ENCODE peak calls at places on chromosomes 5 and 9, in five cellular contexts. U, D, J, M and O are unnamed samples.

GRCh38 chr9:77808750-77809079 is 160.6 kb upstream of the GNA14 start:
- DNase-seq in M (no peak), J (no peak), D (no peak), U (no peak), O (no peak)

GRCh38 chr5:150660108-150660831 is 781 bp upstream of the MYOZ3 start:
- DNase-seq in M (no peak), D (no peak), J (no peak), U (no peak), O (no peak)

GRCh38 chr5:115800108-115800507 is 16.4 kb downstream of the CDO1 start:
- DNase-seq in M (no peak), U (no peak), J (no peak), D (no peak), O (no peak)

GRCh38 chr5:62286834-62287611 is 19.0 kb upstream of the KIF2A start:
- DNase-seq in M (no peak), U (no peak), J (no peak), D (no peak), O (no peak)

GRCh38 chr5:15785636-15786035 is 285.7 kb downstream of the FBXL7 start:
- DNase-seq in M (no peak), U (no peak), D (no peak), J (no peak), O (no peak)

GRCh38 chr9:70046274-70047070 is 2.8 kb downstream of the MAMDC2 start:
- DNase-seq in D (no peak), U (no peak), J (no peak), M (no peak), O (no peak)

GRCh38 chr5:177086918-177087706 is 397 bp downstream of the FGFR4 start:
- DNase-seq in M (peak; percentile 97), U (no peak), D (no peak), J (no peak), O (no peak)

GRCh38 chr9:21265421-21266189 is 25.8 kb upstream of the IFNA14 start:
- DNase-seq in U (no peak), J (no peak), D (no peak), M (no peak), O (no peak)

GRCh38 chr9:130329061-130329460 is 63.5 kb downstream of the HMCN2 start:
- DNase-seq in M (no peak), J (no peak), U (no peak), D (no peak), O (no peak)

GRCh38 chr9:126471084-126471611 is 142.6 kb upstream of the LMX1B start:
- DNase-seq in U (no peak), D (peak; percentile 24), M (peak; percentile 70), J (peak; percentile 63), O (peak; percentile 95)

GRCh38 chr9:22921742-22922141 is 475.1 kb downstream of the DMRTA1 start:
- DNase-seq in D (no peak), M (no peak), U (no peak), J (no peak), O (no peak)

GRCh38 chr9:97852399-97853055 is 499 bp upstream of the FOXE1 start:
- DNase-seq in M (no peak), U (no peak), J (no peak), D (no peak), O (no peak)

GRCh38 chr5:154740483-154740882 is 14.7 kb upstream of the LARP1 start:
- DNase-seq in M (peak; percentile 88), J (no peak), U (peak; percentile 49), D (peak; percentile 58), O (no peak)

GRCh38 chr5:91280942-91281269 is 102.2 kb downstream of the ARRDC3 start:
- DNase-seq in M (no peak), U (no peak), J (no peak), D (no peak), O (no peak)

GRCh38 chr9:23769307-23769935 is 56.6 kb downstream of the ELAVL2 start:
- DNase-seq in D (no peak), U (peak; percentile 30), M (no peak), J (no peak), O (no peak)

GRCh38 chr5:53169933-53170332 is 60.4 kb upstream of the MOCS2 start:
- DNase-seq in M (no peak), U (no peak), J (no peak), D (no peak), O (no peak)

GRCh38 chr9:76519027-76519835 is 60.2 kb downstream of the GCNT1 start:
- DNase-seq in J (no peak), M (no peak), D (no peak), U (no peak), O (no peak)

GRCh38 chr9:75851917-75852316 is 38.6 kb upstream of the PCSK5 start:
- DNase-seq in J (no peak), M (no peak), D (no peak), U (no peak), O (no peak)

GRCh38 chr9:2093920-2094597 is 78.9 kb downstream of the SMARCA2 start:
- DNase-seq in U (peak; percentile 20), J (no peak), D (no peak), M (no peak), O (no peak)

GRCh38 chr5:141657937-141658545 is 6.8 kb upstream of the FCHSD1 start:
- DNase-seq in D (peak; percentile 56), M (no peak), U (peak; percentile 79), J (no peak), O (no peak)

GRCh38 chr9:94002316-94003140 is 47.4 kb upstream of the BARX1 start:
- DNase-seq in J (no peak), M (no peak), D (peak; percentile 30), U (peak; percentile 11), O (no peak)

GRCh38 chr5:34531736-34532135 is 124.4 kb upstream of the RAI14 start:
- DNase-seq in J (no peak), U (no peak), M (no peak), D (no peak), O (no peak)

GRCh38 chr5:160269017-160269416 is 39.7 kb downstream of the FABP6 start:
- DNase-seq in J (peak; percentile 70), M (peak; percentile 87), U (peak; percentile 56), D (peak; percentile 7), O (peak; percentile 99)

GRCh38 chr9:133725886-133726285 is 12.3 kb downstream of the SARDH start:
- DNase-seq in J (no peak), D (no peak), M (no peak), U (no peak), O (no peak)

GRCh38 chr5:42991477-42992034 is 48.6 kb downstream of the ANXA2R start:
- DNase-seq in J (no peak), M (no peak), U (no peak), D (no peak), O (no peak)

GRCh38 chr5:62093981-62094380 is 212.0 kb upstream of the KIF2A start:
- DNase-seq in U (no peak), M (no peak), J (no peak), D (peak; percentile 20), O (no peak)

GRCh38 chr5:172731286-172732073 is 39.5 kb downstream of the DUSP1 start:
- DNase-seq in U (no peak), M (peak; percentile 87), J (no peak), D (no peak), O (no peak)

GRCh38 chr9:86434039-86434726 is 80.0 kb upstream of the TUT7 start:
- DNase-seq in U (peak; percentile 49), D (peak; percentile 55), M (no peak), J (no peak), O (no peak)

DNA sequence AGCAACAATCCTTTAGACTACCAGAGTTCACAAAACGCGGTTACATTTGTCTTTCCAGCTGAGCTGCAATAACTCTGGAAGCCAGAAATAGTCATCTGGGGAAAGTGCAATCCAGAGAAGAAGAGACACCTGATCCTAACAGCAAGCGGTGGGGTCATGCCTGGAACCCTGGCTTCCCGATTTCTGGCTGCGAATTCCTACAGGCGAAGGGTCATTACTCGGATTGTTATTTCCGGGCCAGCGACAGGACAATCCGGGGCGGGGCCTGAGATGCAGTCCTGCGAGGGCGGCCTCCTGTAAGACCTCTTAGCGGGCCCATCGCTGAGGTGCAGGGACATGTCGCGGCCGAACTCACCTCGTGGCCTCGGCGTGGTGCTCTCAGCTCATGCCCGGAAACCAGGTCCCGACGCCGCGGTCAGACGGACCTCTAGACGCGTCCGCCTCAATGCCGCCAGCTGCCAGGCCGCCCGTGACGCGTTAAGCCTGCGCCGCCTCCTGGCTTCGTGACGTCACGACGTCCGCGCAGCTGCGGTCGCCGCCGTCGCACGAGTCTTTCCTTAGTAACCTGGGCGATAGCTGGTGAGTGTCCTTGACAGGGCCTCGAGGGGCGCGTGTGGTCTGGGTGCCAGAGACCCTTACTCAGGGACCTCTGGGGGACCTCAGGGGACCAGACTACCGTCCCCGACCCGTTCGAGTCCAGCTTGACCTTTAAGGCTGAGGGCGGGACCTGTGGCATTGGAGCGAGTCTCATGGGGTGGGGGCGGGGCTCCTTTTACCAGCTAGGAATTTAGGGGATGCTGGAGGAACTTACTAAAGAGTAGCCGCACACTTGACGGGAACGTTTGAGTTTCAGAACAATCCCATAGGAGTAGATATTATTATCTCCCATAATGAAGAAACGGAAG is at the start of the genes MRRF and RBM18:
- DNase-seq in M (peak; percentile 94), J (peak; percentile 66), D (peak; percentile 70), U (peak; percentile 65), O (peak; percentile 91)
- TF ChIP-seq CTCF in M (no peak), J (no peak), D (no peak), U (no peak), O (no peak)

GRCh38 chr9:30065888-30066287 is 2318.6 kb upstream of the ACO1 start:
- DNase-seq in D (no peak), J (no peak), M (no peak), U (no peak), O (no peak)
- TF ChIP-seq CTCF in D (no peak), J (no peak), M (no peak), U (no peak), O (no peak)

DNA sequence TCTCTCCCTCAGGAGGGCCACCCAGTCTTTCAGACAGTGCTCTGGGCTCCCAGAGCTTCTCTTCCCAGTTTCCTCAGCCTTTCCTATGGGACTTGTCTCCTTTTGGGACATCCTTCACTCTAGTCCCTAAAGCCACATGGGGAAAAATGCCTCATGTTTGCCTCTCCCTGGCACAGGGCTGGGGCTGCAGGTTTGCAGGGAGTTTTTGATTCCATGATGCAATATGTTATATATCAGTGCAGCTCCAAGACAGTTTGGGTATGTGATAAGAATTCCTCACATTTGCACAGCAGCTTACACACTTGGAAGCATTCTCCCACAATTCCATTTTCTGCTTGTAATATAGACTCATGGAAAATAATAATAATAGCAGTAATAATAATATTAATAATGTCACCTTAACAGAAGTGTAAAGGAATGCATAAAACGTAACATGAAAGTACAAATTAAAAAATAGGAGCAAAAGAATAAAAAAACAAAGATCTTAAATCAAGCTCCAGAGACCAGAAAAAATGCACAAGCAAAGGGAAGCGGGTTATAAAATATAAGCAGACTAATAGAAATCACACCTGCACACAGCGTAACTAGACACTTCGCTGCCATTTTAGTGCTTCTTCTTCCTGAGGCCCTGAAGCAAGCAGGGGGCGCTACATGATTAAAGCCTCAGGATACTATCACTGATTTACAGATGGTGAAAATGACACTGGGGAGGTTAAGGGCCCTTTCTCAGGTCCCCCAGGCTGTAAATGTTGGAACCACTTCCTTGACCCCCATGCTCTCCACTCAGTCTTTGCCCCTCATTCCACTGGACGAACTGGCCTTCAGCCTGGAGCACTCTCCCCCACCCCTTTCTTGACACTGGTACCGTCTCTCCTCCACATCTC is 70.0 kb upstream of the IL17B start:
- DNase-seq in U (no peak), M (no peak), J (no peak), D (no peak), O (no peak)
- TF ChIP-seq CTCF in U (peak; percentile 45), M (peak; percentile 36), J (no peak), D (peak; percentile 31), O (no peak)

GRCh38 chr5:72397836-72398235 is 77.7 kb downstream of the PTCD2 start:
- DNase-seq in U (no peak), D (no peak), J (no peak), M (no peak), O (no peak)

GRCh38 chr5:72390836-72391235 is 70.7 kb downstream of the PTCD2 start:
- DNase-seq in D (no peak), J (no peak), M (no peak), U (no peak), O (no peak)

GRCh38 chr5:72392326-72392733 is 72.2 kb downstream of the PTCD2 start:
- DNase-seq in M (no peak), J (no peak), U (no peak), D (peak; percentile 39), O (no peak)

GRCh38 chr5:72394688-72395087 is 74.5 kb downstream of the PTCD2 start:
- DNase-seq in J (no peak), M (no peak), D (no peak), U (no peak), O (no peak)
- TF ChIP-seq CTCF in J (no peak), M (peak; percentile 30), D (peak; percentile 32), U (peak; percentile 39), O (peak; percentile 22)